ENCODE peak calls at places on chromosomes 3 and 15, in five cellular contexts. J is epithelial cell of esophagus, P is heart left ventricle, I is GM10248, D is progenitor cell of endocrine pancreas. M is an unnamed sample.

GRCh38 chr3:93962798-93963197 is 10.9 kb downstream of the PROS1 start:
- DNase-seq in J (no peak), P (no peak), I (no peak), D (no peak), M (no peak)

GRCh38 chr3:160661660-160662059 is 15.3 kb upstream of the ARL14 start:
- DNase-seq in J (no peak), P (no peak), I (no peak), D (no peak), M (no peak)

GRCh38 chr3:121072128-121072527 is 164.1 kb downstream of the STXBP5L start:
- DNase-seq in J (no peak), P (no peak), I (no peak), D (no peak), M (no peak)

GRCh38 chr3:133896002-133896761 is 500 bp upstream of the RAB6B start:
- DNase-seq in J (peak), P (no peak), I (no peak), D (no peak), M (no peak)

GRCh38 chr3:39937315-39937714 is 127.9 kb downstream of the MYRIP start:
- DNase-seq in J (no peak), P (no peak), I (no peak), D (no peak), M (no peak)

GRCh38 chr3:34995771-34996430 is 643.4 kb upstream of the ARPP21 start:
- DNase-seq in J (peak), P (no peak), I (no peak), D (no peak), M (no peak)

GRCh38 chr3:42263354-42264346 is 2.3 kb downstream of the CCK start:
- DNase-seq in J (peak), P (no peak), I (no peak), D (peak), M (no peak)

GRCh38 chr3:9036327-9037112 is 73.2 kb upstream of the RAD18 start:
- DNase-seq in J (peak), P (peak), I (no peak), D (no peak), M (no peak)

GRCh38 chr15:62544446-62544845 is 379.4 kb upstream of the C2CD4B start:
- DNase-seq in J (no peak), P (no peak), I (no peak), D (no peak), M (no peak)

GRCh38 chr15:79615754-79616153 is 183.6 kb downstream of the MINAR1 start:
- DNase-seq in J (no peak), P (no peak), I (no peak), D (no peak), M (peak)

GRCh38 chr15:90765966-90766365 is 48.8 kb downstream of the BLM start:
- DNase-seq in J (no peak), P (no peak), I (no peak), D (no peak), M (no peak)

GRCh38 chr3:39982665-39983357 is 173.4 kb downstream of the MYRIP start:
- DNase-seq in J (no peak), P (no peak), I (no peak), D (no peak), M (no peak)

GRCh38 chr3:150412599-150413069 is 4.5 kb downstream of the TSC22D2 start:
- DNase-seq in J (peak), P (no peak), I (peak), D (no peak), M (no peak)

GRCh38 chr3:60812544-60812943 is 438.7 kb downstream of the FHIT start:
- DNase-seq in J (no peak), P (no peak), I (peak), D (no peak), M (no peak)

GRCh38 chr3:195609229-195609628 is 25.5 kb upstream of the APOD start:
- DNase-seq in J (no peak), P (no peak), I (no peak), D (no peak), M (no peak)

GRCh38 chr3:129439817-129440647 is at the start of the genes IFT122 and MBD4:
- DNase-seq in J (peak), P (peak), I (peak), D (peak), M (no peak)
- TF ChIP-seq CTCF in J (no peak), P (no peak), I (no peak), D (no peak), M (no peak)

GRCh38 chr15:33766329-33766728 is 202.0 kb upstream of the CHRM5 start:
- DNase-seq in J (no peak), P (no peak), I (no peak), D (no peak), M (no peak)
- TF ChIP-seq CTCF in J (peak), P (no peak), I (no peak), D (no peak), M (no peak)

GRCh38 chr3:107436029-107436428 is 58.8 kb downstream of the CCDC54 start:
- DNase-seq in J (no peak), P (no peak), I (no peak), D (no peak), M (no peak)
- TF ChIP-seq CTCF in J (no peak), P (no peak), I (no peak), D (no peak), M (no peak)

GRCh38 chr3:111077384-111077783 is 5.8 kb downstream of the NECTIN3 start:
- DNase-seq in J (no peak), P (no peak), I (no peak), D (no peak), M (no peak)

GRCh38 chr3:111081008-111081545 is 9.5 kb downstream of the NECTIN3 start:
- DNase-seq in J (no peak), P (no peak), I (no peak), D (no peak), M (no peak)

GRCh38 chr3:111076732-111077131 is 5.1 kb downstream of the NECTIN3 start:
- DNase-seq in J (no peak), P (no peak), I (no peak), D (no peak), M (no peak)

GRCh38 chr3:111084911-111085310 is 13.3 kb downstream of the NECTIN3 start:
- DNase-seq in J (no peak), P (no peak), I (no peak), D (no peak), M (no peak)

DNA sequence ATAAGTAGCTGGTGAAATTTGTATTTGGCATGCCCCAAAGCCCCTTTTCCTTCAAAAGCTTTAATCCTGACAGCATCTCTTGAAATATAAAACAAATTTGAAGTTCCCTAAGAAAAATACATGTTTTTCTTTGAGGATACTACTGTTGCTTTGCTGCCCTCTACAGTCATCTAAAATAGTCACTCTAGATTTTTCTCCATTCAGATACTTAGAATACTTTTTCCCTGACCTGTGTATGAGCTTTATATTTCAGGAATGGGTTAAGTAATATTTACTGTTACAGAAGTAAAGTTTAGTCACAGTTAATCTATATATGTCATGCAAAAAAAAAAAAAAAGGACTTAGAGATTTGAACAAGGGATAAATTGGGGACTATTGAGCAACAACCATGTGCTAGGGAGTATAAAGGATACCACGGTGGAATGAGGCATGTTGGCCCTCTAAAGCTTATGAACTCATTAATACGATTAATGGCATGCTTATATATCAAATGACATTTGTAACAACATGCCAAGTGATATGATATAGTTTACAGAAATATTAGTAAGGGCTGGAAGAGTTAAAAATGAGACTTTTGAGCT is 8.8 kb downstream of the NECTIN3 start:
- DNase-seq in J (peak), P (no peak), I (no peak), D (no peak), M (no peak)
- TF ChIP-seq CTCF in J (peak), P (peak), I (no peak), D (peak), M (peak)

GRCh38 chr3:147410518-147411234 is 1.5 kb downstream of the ZIC1 start:
- DNase-seq in J (no peak), P (no peak), I (no peak), D (no peak), M (no peak)
- TF ChIP-seq CTCF in J (no peak), P (no peak), I (no peak), D (no peak), M (no peak)

GRCh38 chr3:179837374-179837773 is 184.5 kb downstream of the USP13 start:
- DNase-seq in J (peak), P (no peak), I (no peak), D (no peak), M (no peak)
- TF ChIP-seq CTCF in J (no peak), P (no peak), I (no peak), D (no peak), M (no peak)